ENCODE peak calls at places on chromosomes 6 and 20, in ten cellular contexts. C is esophagus squamous epithelium, L is GM12865, X is MM.1S, W is fibroblast of lung, F is neural crest cell, O is AG09319, D is cardiac fibroblast, S is mucosa of descending colon, R is GM10248. Q is an unnamed sample.

GRCh38 chr20:14142964-14143627 is 147.8 kb downstream of the MACROD2 start:
- DNase-seq in C (no peak), L (no peak), X (no peak), W (peak; percentile 39), F (no peak), O (peak; percentile 16), D (peak; percentile 6), S (no peak), R (no peak), Q (no peak)

GRCh38 chr6:7912024-7912423 is 1.4 kb upstream of the TXNDC5 start:
- DNase-seq in C (no peak), L (no peak), X (peak; percentile 64), W (no peak), F (no peak), O (no peak), D (no peak), S (no peak), R (no peak), Q (no peak)

GRCh38 chr6:140438346-140438735 is 1063.9 kb upstream of the CITED2 start:
- DNase-seq in C (no peak), L (no peak), X (no peak), W (no peak), F (no peak), O (no peak), D (peak; percentile 37), S (no peak), R (no peak), Q (peak; percentile 5)

GRCh38 chr20:39568090-39568489 is 605.9 kb downstream of the DHX35 start:
- DNase-seq in C (no peak), L (peak; percentile 33), X (peak; percentile 24), W (no peak), F (no peak), O (no peak), D (no peak), S (no peak), R (no peak), Q (no peak)

GRCh38 chr6:107458687-107459282 is 579 bp downstream of the PDSS2 start:
- DNase-seq in C (no peak), L (peak; percentile 56), X (peak; percentile 44), W (peak; percentile 13), F (no peak), O (no peak), D (peak; percentile 27), S (no peak), R (peak; percentile 44), Q (peak; percentile 42)

GRCh38 chr6:18147160-18147559 is 7.7 kb downstream of the TPMT start:
- DNase-seq in C (no peak), L (no peak), X (no peak), W (no peak), F (no peak), O (no peak), D (peak; percentile 67), S (no peak), R (no peak), Q (peak; percentile 36)

GRCh38 chr20:47233333-47234188 is 122.9 kb downstream of the ZMYND8 start:
- DNase-seq in C (no peak), L (no peak), X (no peak), W (peak; percentile 28), F (no peak), O (no peak), D (peak; percentile 15), S (no peak), R (no peak), Q (no peak)

GRCh38 chr6:111773501-111774345 is 99.5 kb downstream of the FYN start:
- DNase-seq in C (no peak), L (no peak), X (no peak), W (no peak), F (no peak), O (no peak), D (no peak), S (no peak), R (no peak), Q (no peak)

GRCh38 chr20:9660236-9660868 is 146.0 kb downstream of the LAMP5 start:
- DNase-seq in C (no peak), L (peak; percentile 41), X (peak; percentile 38), W (peak; percentile 18), F (peak; percentile 42), O (no peak), D (peak; percentile 3), S (peak; percentile 21), R (no peak), Q (peak; percentile 18)

GRCh38 chr20:57437672-57438330 is 46.6 kb downstream of the RBM38 start:
- DNase-seq in C (no peak), L (no peak), X (no peak), W (no peak), F (no peak), O (no peak), D (no peak), S (no peak), R (no peak), Q (no peak)

GRCh38 chr6:24911983-24912382 is 23.8 kb downstream of the RIPOR2 start:
- DNase-seq in C (no peak), L (no peak), X (no peak), W (no peak), F (no peak), O (no peak), D (no peak), S (no peak), R (no peak), Q (no peak)

GRCh38 chr6:24909281-24910216 is 26.2 kb downstream of the RIPOR2 start:
- DNase-seq in C (no peak), L (peak; percentile 29), X (no peak), W (no peak), F (no peak), O (no peak), D (no peak), S (no peak), R (no peak), Q (no peak)

GRCh38 chr6:24910850-24911712 is 24.7 kb downstream of the RIPOR2 start:
- DNase-seq in C (no peak), L (peak; percentile 49), X (no peak), W (peak; percentile 37), F (peak; percentile 36), O (no peak), D (peak; percentile 19), S (peak; percentile 31), R (peak; percentile 48), Q (no peak)

GRCh38 chr6:24908555-24908954 is 27.2 kb downstream of the RIPOR2 start:
- DNase-seq in C (no peak), L (no peak), X (no peak), W (no peak), F (no peak), O (no peak), D (no peak), S (no peak), R (no peak), Q (no peak)

GRCh38 chr6:24910331-24910849 is 25.4 kb downstream of the RIPOR2 start:
- DNase-seq in C (no peak), L (peak; percentile 66), X (no peak), W (no peak), F (no peak), O (no peak), D (peak; percentile 11), S (no peak), R (peak; percentile 56), Q (no peak)
- TF ChIP-seq CTCF in C (no peak), L (peak; percentile 24), X (no peak), W (no peak), F (no peak), O (peak; percentile 30), D (no peak), S (no peak), R (peak; percentile 21), Q (no peak)

DNA sequence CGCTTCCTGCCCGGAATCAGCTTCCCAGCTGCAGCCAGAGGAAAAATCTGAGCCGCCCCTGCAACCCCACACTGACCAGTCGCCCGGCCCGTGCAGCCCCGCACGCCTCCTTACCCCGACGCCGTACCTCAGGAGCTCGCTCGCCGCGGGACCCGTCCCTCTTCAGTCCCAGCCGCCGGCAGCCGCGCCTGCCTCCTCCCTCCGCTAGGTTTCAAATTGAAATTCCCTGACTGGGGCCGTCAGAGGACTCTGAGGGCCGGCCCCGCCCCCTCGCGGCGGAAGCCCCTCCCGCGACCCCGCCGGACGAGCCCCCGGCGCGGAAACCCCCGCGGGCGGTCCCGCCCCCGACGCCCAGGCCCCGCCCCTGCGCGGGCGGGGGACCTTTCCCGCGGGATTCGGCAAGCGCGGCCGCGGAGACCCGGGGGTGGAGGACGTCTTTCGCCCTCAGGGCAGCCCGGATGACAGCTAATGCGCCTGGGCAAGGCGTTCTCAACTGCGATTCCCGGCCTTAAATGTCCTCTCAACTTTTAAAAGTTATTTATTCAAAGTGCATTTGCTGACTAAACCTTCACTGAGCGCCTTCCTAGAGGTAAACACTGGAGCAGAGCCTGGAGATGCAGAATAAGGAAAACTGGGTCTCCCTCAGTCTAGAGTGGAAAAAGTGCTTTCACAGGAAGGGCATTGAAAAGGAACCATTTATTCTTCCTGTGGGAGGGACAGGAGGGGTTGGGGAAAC is at the start of gene EPB41L2:
- DNase-seq in C (peak; percentile 25), L (peak; percentile 91), X (peak; percentile 93), W (peak; percentile 88), F (peak; percentile 91), O (peak; percentile 70), D (peak; percentile 89), S (peak; percentile 91), R (peak; percentile 91), Q (peak; percentile 88)
- TF ChIP-seq CTCF in C (peak; percentile 48), L (peak; percentile 8), X (no peak), W (peak; percentile 11), F (peak; percentile 43), O (no peak), D (peak; percentile 23), S (peak; percentile 8), R (no peak), Q (no peak)

GRCh38 chr20:11451793-11452291 is 465.9 kb upstream of the BTBD3 start:
- DNase-seq in C (no peak), L (no peak), X (no peak), W (peak; percentile 38), F (no peak), O (no peak), D (peak; percentile 16), S (no peak), R (no peak), Q (no peak)
- TF ChIP-seq CTCF in C (no peak), L (no peak), X (no peak), W (no peak), F (no peak), O (no peak), D (no peak), S (no peak), R (no peak), Q (no peak)

GRCh38 chr6:39083111-39083702 is 31.8 kb downstream of the SAYSD1 start:
- DNase-seq in C (no peak), L (no peak), X (no peak), W (no peak), F (no peak), O (no peak), D (no peak), S (no peak), R (no peak), Q (no peak)

GRCh38 chr6:39079726-39080125 is 31.1 kb downstream of the GLP1R start:
- DNase-seq in C (no peak), L (no peak), X (no peak), W (no peak), F (no peak), O (no peak), D (no peak), S (no peak), R (no peak), Q (no peak)

GRCh38 chr6:39080246-39080875 is 31.8 kb downstream of the GLP1R start:
- DNase-seq in C (no peak), L (no peak), X (no peak), W (no peak), F (no peak), O (no peak), D (no peak), S (no peak), R (no peak), Q (no peak)

GRCh38 chr6:39084506-39084905 is 30.5 kb downstream of the SAYSD1 start:
- DNase-seq in C (no peak), L (no peak), X (no peak), W (no peak), F (no peak), O (no peak), D (no peak), S (no peak), R (no peak), Q (no peak)

GRCh38 chr6:39082310-39082709 is 32.7 kb downstream of the SAYSD1 start:
- DNase-seq in C (no peak), L (no peak), X (no peak), W (no peak), F (no peak), O (no peak), D (no peak), S (no peak), R (no peak), Q (no peak)
- TF ChIP-seq CTCF in C (no peak), L (no peak), X (no peak), W (no peak), F (no peak), O (no peak), D (no peak), S (no peak), R (no peak), Q (no peak)